ENCODE peak calls at places on chromosomes 13 and 19, in four cellular contexts. One of them, this sample, is unnamed.
A peak's percentile ranks its signal among the peaks of the same experiment; 100 is the strongest.

GRCh38 chr19:44725251-44725650 is 23.3 kb upstream of the BCL3 start:
- DNase-seq in uterus: peak; percentile 18
- DNase-seq in body of pancreas: peak; percentile 87
- DNase-seq in mammary epithelial cell: no peak
- DNase-seq in this sample: no peak

GRCh38 chr19:52297601-52298358 is 811 bp downstream of the ZNF480 start:
- DNase-seq in uterus: no peak
- DNase-seq in body of pancreas: no peak
- DNase-seq in mammary epithelial cell: no peak
- DNase-seq in this sample: no peak

GRCh38 chr19:4099054-4099764 is 24.7 kb downstream of the MAP2K2 start:
- DNase-seq in uterus: no peak
- DNase-seq in body of pancreas: no peak
- DNase-seq in mammary epithelial cell: no peak
- DNase-seq in this sample: no peak

GRCh38 chr19:17255150-17255621 is 9.4 kb downstream of the USHBP1 start:
- DNase-seq in uterus: no peak
- DNase-seq in body of pancreas: peak; percentile 64
- DNase-seq in mammary epithelial cell: no peak
- DNase-seq in this sample: no peak

GRCh38 chr19:54478677-54479266 is 5.7 kb upstream of the CDC42EP5 start:
- DNase-seq in uterus: no peak
- DNase-seq in body of pancreas: peak; percentile 25
- DNase-seq in mammary epithelial cell: peak; percentile 17
- DNase-seq in this sample: no peak

GRCh38 chr13:20616059-20616797 is 49.3 kb downstream of the IFT88 start:
- DNase-seq in uterus: no peak
- DNase-seq in body of pancreas: no peak
- DNase-seq in mammary epithelial cell: peak; percentile 78
- DNase-seq in this sample: no peak

GRCh38 chr13:51249767-51250741 is 27.9 kb downstream of the FAM124A start:
- DNase-seq in uterus: no peak
- DNase-seq in body of pancreas: no peak
- DNase-seq in mammary epithelial cell: no peak
- DNase-seq in this sample: no peak

GRCh38 chr13:80131204-80131603 is 209.7 kb downstream of the SPRY2 start:
- DNase-seq in uterus: peak; percentile 39
- DNase-seq in body of pancreas: peak; percentile 66
- DNase-seq in mammary epithelial cell: peak; percentile 12
- DNase-seq in this sample: peak; percentile 27

GRCh38 chr19:48963371-48964204 is 1.5 kb upstream of the FTL start:
- DNase-seq in uterus: peak; percentile 84
- DNase-seq in body of pancreas: peak; percentile 80
- DNase-seq in mammary epithelial cell: no peak
- DNase-seq in this sample: peak; percentile 72

GRCh38 chr13:73618275-73618865 is 515.8 kb downstream of the KLF12 start:
- DNase-seq in uterus: no peak
- DNase-seq in body of pancreas: peak; percentile 46
- DNase-seq in mammary epithelial cell: no peak
- DNase-seq in this sample: no peak

GRCh38 chr13:48860369-48860768 is 115.3 kb upstream of the FNDC3A start:
- DNase-seq in uterus: no peak
- DNase-seq in body of pancreas: no peak
- DNase-seq in mammary epithelial cell: no peak
- DNase-seq in this sample: no peak

GRCh38 chr19:54158812-54159351 is 639 bp downstream of the LENG1 start:
- DNase-seq in uterus: no peak
- DNase-seq in body of pancreas: no peak
- DNase-seq in mammary epithelial cell: peak; percentile 31
- DNase-seq in this sample: no peak

GRCh38 chr13:59542303-59542702 is 621.4 kb downstream of the DIAPH3 start:
- DNase-seq in uterus: no peak
- DNase-seq in body of pancreas: no peak
- DNase-seq in mammary epithelial cell: no peak
- DNase-seq in this sample: no peak

GRCh38 chr13:35478384-35479222 is 2.1 kb upstream of the MAB21L1 start:
- DNase-seq in uterus: no peak
- DNase-seq in body of pancreas: no peak
- DNase-seq in mammary epithelial cell: no peak
- DNase-seq in this sample: no peak

GRCh38 chr19:54040003-54040402 is 23.7 kb downstream of the VSTM1 start:
- DNase-seq in uterus: no peak
- DNase-seq in body of pancreas: no peak
- DNase-seq in mammary epithelial cell: no peak
- DNase-seq in this sample: no peak

GRCh38 chr13:31321457-31321856 is 121.7 kb downstream of the B3GLCT start:
- DNase-seq in uterus: no peak
- DNase-seq in body of pancreas: no peak
- DNase-seq in mammary epithelial cell: no peak
- DNase-seq in this sample: no peak

GRCh38 chr13:105952233-105952767 is 583.2 kb downstream of the EFNB2 start:
- DNase-seq in uterus: no peak
- DNase-seq in body of pancreas: no peak
- DNase-seq in mammary epithelial cell: no peak
- DNase-seq in this sample: no peak

GRCh38 chr19:40781140-40781539 is 3.1 kb downstream of the RAB4B start:
- DNase-seq in uterus: no peak
- DNase-seq in body of pancreas: no peak
- DNase-seq in mammary epithelial cell: no peak
- DNase-seq in this sample: no peak

DNA sequence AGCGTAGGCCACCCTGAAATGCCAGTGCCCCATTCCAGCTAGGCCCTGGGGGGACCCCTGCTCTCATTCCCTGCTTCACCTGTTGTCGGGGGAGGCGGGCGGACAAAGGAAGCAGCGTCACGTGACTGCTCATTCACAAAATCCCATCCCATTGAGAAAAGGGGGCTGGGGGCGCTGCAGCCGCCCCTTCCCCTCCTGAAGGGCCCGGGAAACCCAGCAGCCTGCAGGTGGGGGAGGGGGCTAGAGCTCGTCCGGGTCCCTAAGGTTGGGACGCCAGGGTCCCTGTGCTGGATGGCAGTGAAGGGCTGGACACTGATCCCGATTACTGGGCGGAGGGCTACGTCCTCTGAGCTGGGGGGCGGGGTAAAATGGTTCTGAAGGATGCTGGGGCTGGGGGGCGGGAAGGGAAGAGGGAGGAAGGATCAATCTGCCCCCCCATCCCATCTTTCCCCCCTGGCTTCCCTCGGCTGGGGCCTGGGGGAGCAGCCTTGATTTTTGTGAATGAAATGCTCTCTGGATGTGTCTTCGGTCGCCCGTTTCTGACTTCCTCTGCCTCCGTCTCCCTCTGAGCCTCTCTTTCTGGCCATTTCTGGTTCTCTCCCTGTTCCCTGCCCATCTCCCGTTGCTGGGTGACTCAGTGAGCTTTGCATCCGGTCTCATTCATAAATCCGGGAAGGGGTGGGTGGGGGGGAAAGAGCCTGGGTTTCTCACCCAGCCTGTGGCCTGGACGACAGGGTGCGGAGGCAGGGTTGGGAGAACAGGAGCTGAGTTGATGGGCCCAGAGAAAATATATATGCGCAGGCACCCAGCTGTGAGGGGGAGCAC is 816 bp downstream of the SPRED3 start:
- DNase-seq in uterus: peak; percentile 21
- DNase-seq in body of pancreas: no peak
- DNase-seq in mammary epithelial cell: peak; percentile 66
- DNase-seq in this sample: peak; percentile 43
- H3K27ac ChIP-seq in uterus: peak overlapping the region; percentile 41
- H3K27ac ChIP-seq in body of pancreas: peak overlapping the region; percentile 44
- H3K27ac ChIP-seq in mammary epithelial cell: no peak overlapping the region
- H3K27ac ChIP-seq in this sample: peak overlapping the region; percentile 58

GRCh38 chr19:5114713-5115112 is 145.8 kb downstream of the KDM4B start:
- DNase-seq in uterus: no peak
- DNase-seq in body of pancreas: peak; percentile 76
- DNase-seq in mammary epithelial cell: no peak
- DNase-seq in this sample: no peak
- H3K27ac ChIP-seq in uterus: no peak overlapping the region
- H3K27ac ChIP-seq in body of pancreas: peak overlapping the region; percentile 62
- H3K27ac ChIP-seq in mammary epithelial cell: no peak overlapping the region
- H3K27ac ChIP-seq in this sample: no peak overlapping the region

GRCh38 chr19:11324079-11324661 is 15.3 kb downstream of the RAB3D start:
- DNase-seq in uterus: peak; percentile 81
- DNase-seq in body of pancreas: peak; percentile 77
- DNase-seq in mammary epithelial cell: peak; percentile 91
- DNase-seq in this sample: no peak
- H3K27ac ChIP-seq in uterus: peak overlapping the region; percentile 89
- H3K27ac ChIP-seq in body of pancreas: peak overlapping the region; percentile 68
- H3K27ac ChIP-seq in mammary epithelial cell: no peak overlapping the region
- H3K27ac ChIP-seq in this sample: peak overlapping the region; percentile 69

GRCh38 chr19:12773571-12773970 is 1.8 kb downstream of the HOOK2 start:
- DNase-seq in uterus: no peak
- DNase-seq in body of pancreas: no peak
- DNase-seq in mammary epithelial cell: peak; percentile 21
- DNase-seq in this sample: no peak
- H3K27ac ChIP-seq in uterus: no peak overlapping the region
- H3K27ac ChIP-seq in body of pancreas: no peak overlapping the region
- H3K27ac ChIP-seq in mammary epithelial cell: no peak overlapping the region
- H3K27ac ChIP-seq in this sample: no peak overlapping the region

GRCh38 chr19:2288743-2289713 is 7.1 kb upstream of the PEAK3 start:
- DNase-seq in uterus: no peak
- DNase-seq in body of pancreas: no peak
- DNase-seq in mammary epithelial cell: no peak
- DNase-seq in this sample: no peak

GRCh38 chr19:2288010-2288742 is 6.2 kb upstream of the PEAK3 start:
- DNase-seq in uterus: no peak
- DNase-seq in body of pancreas: no peak
- DNase-seq in mammary epithelial cell: no peak
- DNase-seq in this sample: no peak

GRCh38 chr19:2291185-2291751 is 9.3 kb upstream of the PEAK3 start:
- DNase-seq in uterus: no peak
- DNase-seq in body of pancreas: no peak
- DNase-seq in mammary epithelial cell: peak; percentile 29
- DNase-seq in this sample: no peak

GRCh38 chr19:2289714-2290435 is 7.9 kb upstream of the PEAK3 start:
- DNase-seq in uterus: no peak
- DNase-seq in body of pancreas: no peak
- DNase-seq in mammary epithelial cell: peak; percentile 24
- DNase-seq in this sample: no peak

DNA sequence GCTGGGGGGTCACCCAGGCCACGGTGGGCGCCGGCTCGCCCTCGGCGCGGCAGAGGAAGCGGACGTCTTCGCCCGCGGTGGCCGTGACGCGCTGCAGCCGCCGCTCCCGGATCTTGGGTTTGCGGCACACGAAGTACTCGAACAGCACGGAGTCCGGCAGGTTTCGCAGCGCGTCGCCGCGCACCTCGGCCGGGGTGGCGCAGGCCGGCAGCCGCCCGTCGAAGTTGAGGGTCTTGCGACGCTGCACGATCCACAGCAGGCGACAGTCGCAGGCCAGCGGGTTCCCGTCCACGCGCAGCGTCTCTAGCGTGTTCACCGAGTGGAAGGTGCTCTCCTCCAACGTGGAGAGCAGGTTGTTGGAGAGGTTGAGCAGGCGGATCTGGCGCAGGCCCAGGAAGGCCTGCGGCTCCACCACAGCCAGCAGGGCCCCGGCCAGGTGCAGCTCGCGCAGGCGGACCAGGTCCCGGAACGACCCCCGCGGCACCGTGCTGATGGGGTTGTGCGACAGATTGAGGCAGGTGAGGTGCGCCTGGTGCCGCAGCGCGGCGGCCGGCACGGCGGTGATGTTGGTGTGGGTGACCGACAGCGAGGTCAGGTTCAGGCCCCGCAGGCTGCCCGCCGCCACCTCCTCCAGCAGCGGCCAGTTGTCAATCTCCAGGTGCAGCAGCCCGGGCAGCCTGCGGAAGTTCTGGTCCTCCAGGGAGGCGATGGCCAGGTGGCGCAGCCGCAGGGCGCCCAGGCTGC is 8.6 kb upstream of the PEAK3 start:
- DNase-seq in uterus: no peak
- DNase-seq in body of pancreas: no peak
- DNase-seq in mammary epithelial cell: peak; percentile 35
- DNase-seq in this sample: no peak
- H3K27ac ChIP-seq in uterus: no peak overlapping the region
- H3K27ac ChIP-seq in body of pancreas: peak overlapping the region; percentile 72
- H3K27ac ChIP-seq in mammary epithelial cell: no peak overlapping the region
- H3K27ac ChIP-seq in this sample: no peak overlapping the region

DNA sequence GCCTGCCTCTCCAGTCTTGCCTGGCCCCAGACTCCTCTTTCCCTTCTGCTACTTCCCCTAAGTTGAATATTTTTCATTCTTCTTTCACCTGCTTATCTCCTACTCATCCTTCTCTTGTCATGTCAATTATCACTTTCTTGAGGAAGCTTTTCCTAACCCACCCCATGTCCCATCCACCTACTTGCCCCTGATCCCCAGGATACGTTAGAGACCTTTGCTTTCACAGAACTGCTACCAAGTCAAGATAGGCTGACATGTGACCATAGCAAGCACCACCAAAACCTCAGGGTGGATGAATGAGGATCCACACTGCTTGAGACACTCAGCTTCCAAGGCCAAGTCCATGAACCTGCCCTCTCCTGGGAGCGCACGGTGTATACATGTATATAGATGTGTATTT is 131.5 kb downstream of the DNAJC15 start:
- DNase-seq in uterus: no peak
- DNase-seq in body of pancreas: no peak
- DNase-seq in mammary epithelial cell: no peak
- DNase-seq in this sample: no peak
- H3K27ac ChIP-seq in uterus: no peak overlapping the region
- H3K27ac ChIP-seq in body of pancreas: no peak overlapping the region
- H3K27ac ChIP-seq in mammary epithelial cell: no peak overlapping the region
- H3K27ac ChIP-seq in this sample: no peak overlapping the region

DNA sequence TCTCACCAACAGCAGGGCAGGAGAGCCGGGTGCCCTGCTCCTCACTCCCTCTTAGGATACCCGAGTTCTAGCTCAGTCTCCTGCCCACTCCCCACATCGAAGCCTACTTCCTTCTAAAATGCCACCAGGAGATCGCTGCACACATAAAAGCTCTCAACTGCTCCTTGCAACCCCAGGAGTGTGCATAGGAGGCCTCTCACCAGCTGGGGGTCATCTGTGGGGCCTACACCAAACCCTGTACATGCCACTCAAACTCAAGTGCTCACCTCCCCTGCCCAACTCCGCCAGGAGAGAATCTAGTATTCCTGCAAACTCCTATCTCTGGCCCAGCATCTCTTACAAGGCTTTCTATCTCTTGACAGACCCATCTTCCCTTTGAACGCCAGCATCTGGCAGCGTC is 2.8 kb downstream of the SGTA start:
- DNase-seq in uterus: no peak
- DNase-seq in body of pancreas: no peak
- DNase-seq in mammary epithelial cell: no peak
- DNase-seq in this sample: no peak
- H3K27ac ChIP-seq in uterus: no peak overlapping the region
- H3K27ac ChIP-seq in body of pancreas: no peak overlapping the region
- H3K27ac ChIP-seq in mammary epithelial cell: no peak overlapping the region
- H3K27ac ChIP-seq in this sample: peak overlapping the region; percentile 63

GRCh38 chr19:2791440-2791839 is 6.1 kb downstream of the THOP1 start:
- DNase-seq in uterus: no peak
- DNase-seq in body of pancreas: no peak
- DNase-seq in mammary epithelial cell: no peak
- DNase-seq in this sample: no peak
- H3K27ac ChIP-seq in uterus: no peak overlapping the region
- H3K27ac ChIP-seq in body of pancreas: no peak overlapping the region
- H3K27ac ChIP-seq in mammary epithelial cell: no peak overlapping the region
- H3K27ac ChIP-seq in this sample: no peak overlapping the region

DNA sequence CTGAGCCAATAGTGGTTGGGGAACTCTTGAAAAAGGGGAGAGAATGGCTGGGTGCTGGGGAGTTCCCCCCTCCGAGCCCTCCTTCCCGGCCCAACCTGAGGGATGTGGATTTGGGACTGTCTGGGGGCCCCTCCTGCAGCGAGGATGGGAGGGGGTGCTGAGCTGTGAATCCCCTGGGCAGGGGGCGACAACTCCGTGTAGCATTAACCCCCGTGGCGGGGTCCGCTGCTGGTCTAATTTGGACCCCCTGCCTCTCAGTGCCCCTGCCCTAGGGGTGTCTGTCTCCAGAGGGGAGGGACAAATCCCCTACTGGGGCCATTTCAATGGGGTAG is 9.7 kb downstream of the MIDN start:
- DNase-seq in uterus: no peak
- DNase-seq in body of pancreas: no peak
- DNase-seq in mammary epithelial cell: no peak
- DNase-seq in this sample: no peak
- H3K27ac ChIP-seq in uterus: peak overlapping the region; percentile 95
- H3K27ac ChIP-seq in body of pancreas: peak overlapping the region; percentile 100
- H3K27ac ChIP-seq in mammary epithelial cell: no peak overlapping the region
- H3K27ac ChIP-seq in this sample: peak overlapping the region; percentile 70

This sample was measured in caudate nucleus.